ENCODE peak calls at places on chromosomes 13 and 19, in eight cellular contexts. I is GM20000; Q is CD4-positive, alpha-beta T cell; T is brain microvascular endothelial cell; Y is kidney; B is activated CD8-positive, alpha-beta T cell treated with anti-CD3 and anti-CD28 coated beads for 36 hours; A is progenitor cell of endocrine pancreas; G is sigmoid colon. N is an unnamed sample.

GRCh38 chr13:37910790-37911189 is 41.2 kb upstream of the TRPC4 start:
- DNase-seq in Q (no peak), T (no peak), I (no peak), Y (no peak), B (no peak), A (no peak), G (no peak), N (no peak)

GRCh38 chr13:59607780-59608233 is 555.9 kb downstream of the DIAPH3 start:
- DNase-seq in B (no peak), I (no peak), A (no peak), G (no peak), Y (no peak), Q (no peak), T (no peak), N (no peak)

GRCh38 chr13:95301947-95302386 is 716 bp upstream of the ABCC4 start:
- DNase-seq in Q (no peak), Y (no peak), I (no peak), A (no peak), B (peak; percentile 51), G (no peak), T (peak; percentile 40), N (peak; percentile 50)

GRCh38 chr19:32870154-32870573 is 597 bp upstream of the SLC7A9 start:
- DNase-seq in A (peak; percentile 37), T (no peak), Q (no peak), I (no peak), G (no peak), B (no peak), Y (no peak), N (no peak)

GRCh38 chr19:13022859-13023636 is 27.8 kb downstream of the NFIX start:
- DNase-seq in T (peak; percentile 74), G (peak; percentile 97), A (no peak), Q (no peak), I (peak; percentile 64), Y (peak; percentile 93), B (peak; percentile 29), N (peak; percentile 98)

GRCh38 chr19:12676384-12676792 is 5.3 kb downstream of the DHPS start:
- DNase-seq in A (peak; percentile 88), B (peak; percentile 94), T (peak; percentile 74), G (peak; percentile 89), Q (peak; percentile 82), I (peak; percentile 78), Y (peak; percentile 91), N (peak; percentile 56)

GRCh38 chr13:82636119-82636518 is 1246.2 kb downstream of the SLITRK1 start:
- DNase-seq in A (no peak), Q (no peak), T (no peak), Y (no peak), G (no peak), B (no peak), I (no peak), N (peak; percentile 60)

GRCh38 chr13:106464076-106464475 is 71.4 kb downstream of the EFNB2 start:
- DNase-seq in Y (no peak), I (no peak), A (no peak), T (peak; percentile 85), G (no peak), Q (no peak), B (no peak), N (peak; percentile 87)

GRCh38 chr19:18785179-18786124 is 5.7 kb downstream of the COMP start:
- DNase-seq in Q (peak; percentile 33), A (peak; percentile 67), I (peak; percentile 96), G (peak; percentile 83), B (peak; percentile 89), Y (peak; percentile 90), T (peak; percentile 33), N (peak; percentile 38)

GRCh38 chr19:38596057-38596981 is 21.4 kb downstream of the MAP4K1 start:
- DNase-seq in Y (no peak), B (peak; percentile 51), A (peak; percentile 75), I (no peak), G (no peak), T (no peak), Q (no peak), N (no peak)

GRCh38 chr13:51154029-51154555 is 43.0 kb upstream of the C13orf42 start:
- DNase-seq in Y (no peak), B (no peak), Q (no peak), A (no peak), T (peak; percentile 33), G (no peak), I (no peak), N (peak; percentile 73)

GRCh38 chr19:27966390-27966816 is 1246.5 kb downstream of the UQCRFS1 start:
- DNase-seq in G (no peak), A (no peak), Q (no peak), Y (no peak), I (no peak), B (no peak), T (no peak), N (peak; percentile 15)

GRCh38 chr19:18122424-18122823 is 24.8 kb downstream of the MAST3 start:
- DNase-seq in A (no peak), B (no peak), T (no peak), G (no peak), Q (no peak), I (no peak), Y (no peak), N (no peak)

GRCh38 chr19:33520048-33520643 is 1.4 kb downstream of the PEPD start:
- DNase-seq in I (no peak), Q (no peak), A (no peak), T (no peak), Y (no peak), B (no peak), G (no peak), N (no peak)

GRCh38 chr19:56119585-56119978 is 1.5 kb downstream of the ZNF787 start:
- DNase-seq in A (no peak), T (peak; percentile 70), B (no peak), I (no peak), G (no peak), Q (no peak), Y (no peak), N (no peak)

GRCh38 chr13:44317752-44318550 is 55.7 kb upstream of the SERP2 start:
- DNase-seq in A (no peak), Y (no peak), Q (no peak), G (no peak), B (no peak), T (no peak), I (no peak), N (peak; percentile 89)

GRCh38 chr19:10454267-10454666 is 33.9 kb downstream of the PDE4A start:
- DNase-seq in G (no peak), Q (no peak), Y (no peak), A (peak; percentile 18), B (no peak), T (no peak), I (no peak), N (no peak)

GRCh38 chr19:959935-960502 is 24.1 kb upstream of the WDR18 start:
- DNase-seq in Q (no peak), A (no peak), T (no peak), G (no peak), B (no peak), Y (peak; percentile 56), I (no peak), N (no peak)
- TF ChIP-seq CTCF in Q (no peak), A (peak; percentile 31), T (peak; percentile 10), G (no peak), B (no peak), Y (no peak), I (no peak), N (no peak)

DNA sequence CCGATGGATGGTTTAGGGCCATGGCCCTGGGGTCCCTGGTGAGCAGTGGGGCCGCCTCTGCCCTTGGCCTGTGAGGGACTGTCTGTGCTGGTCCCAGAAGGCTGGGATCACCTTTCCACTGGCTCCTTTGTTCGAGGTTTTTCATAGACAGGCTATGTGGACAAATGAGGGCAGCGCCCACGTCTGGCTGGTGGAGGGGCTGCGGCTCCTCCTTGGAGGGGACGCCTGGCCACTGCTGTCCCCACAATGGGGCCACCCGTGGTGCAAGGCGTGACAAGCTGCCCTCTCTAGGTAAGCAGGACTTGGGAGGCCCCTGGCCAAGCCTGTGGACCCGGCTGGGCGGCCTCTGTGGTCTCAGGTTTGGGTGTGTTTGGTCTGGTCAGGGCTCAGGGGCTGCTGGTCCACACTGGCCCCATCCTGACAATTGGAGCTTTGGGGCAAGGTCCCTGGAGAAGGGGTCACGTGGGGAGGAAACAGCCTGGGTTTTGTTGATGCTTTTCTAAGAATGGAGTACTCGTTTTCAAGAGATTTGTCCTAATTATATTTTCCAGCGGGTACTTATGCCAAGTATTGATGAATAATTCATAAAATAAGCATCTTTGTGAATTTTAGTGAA is 33.3 kb downstream of the MCF2L start:
- DNase-seq in B (no peak), A (no peak), Q (no peak), T (no peak), G (no peak), I (no peak), Y (no peak), N (no peak)
- TF ChIP-seq CTCF in B (no peak), A (peak; percentile 51), Q (no peak), T (peak; percentile 43), G (no peak), I (no peak), Y (no peak), N (no peak)

GRCh38 chr13:101144808-101145419 is 271.4 kb downstream of the NALCN start:
- DNase-seq in Q (no peak), G (no peak), A (no peak), Y (no peak), T (peak; percentile 22), B (peak; percentile 28), I (peak; percentile 29), N (peak; percentile 47)

GRCh38 chr13:101150998-101151397 is 265.3 kb downstream of the NALCN start:
- DNase-seq in Y (no peak), G (no peak), Q (no peak), B (no peak), T (peak; percentile 49), I (no peak), A (no peak), N (peak; percentile 34)

GRCh38 chr13:101146101-101146898 is 270.0 kb downstream of the NALCN start:
- DNase-seq in T (no peak), A (no peak), G (no peak), I (no peak), B (no peak), Q (no peak), Y (no peak), N (no peak)

GRCh38 chr13:101152184-101152583 is 264.1 kb downstream of the NALCN start:
- DNase-seq in T (no peak), G (no peak), Q (no peak), B (no peak), A (no peak), Y (no peak), I (no peak), N (no peak)

DNA sequence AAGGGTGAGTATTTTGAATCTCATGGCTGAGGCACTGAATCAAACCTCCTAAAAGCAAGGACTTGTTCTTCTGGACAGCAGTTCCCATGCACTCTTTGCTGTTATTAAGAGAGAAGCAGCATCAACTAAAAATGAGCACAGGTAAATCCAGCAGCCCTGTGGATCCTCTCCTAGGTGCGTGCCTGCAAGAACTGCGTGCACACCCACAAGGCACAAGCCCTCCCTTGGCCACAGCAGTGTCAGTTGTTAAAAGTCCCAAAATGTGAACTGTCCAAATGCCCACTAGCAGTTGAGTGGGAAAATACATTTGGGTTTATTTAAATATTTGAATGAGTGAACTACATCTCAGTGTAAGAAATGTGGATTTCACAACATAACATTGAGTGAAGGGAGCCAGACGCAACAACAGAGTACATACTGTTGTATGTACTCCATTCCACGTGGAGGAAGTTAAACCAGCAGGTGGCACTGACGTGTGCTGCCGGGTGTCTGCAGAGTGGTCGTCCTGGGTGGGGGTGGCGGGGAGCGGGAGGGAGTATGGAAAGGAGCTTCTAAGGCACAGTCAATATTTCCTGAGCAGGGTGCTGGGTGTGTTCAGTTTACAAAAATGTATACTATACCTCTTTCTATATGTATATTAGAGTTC is 266.4 kb downstream of the NALCN start:
- DNase-seq in A (no peak), Y (no peak), G (no peak), I (no peak), B (peak; percentile 8), Q (no peak), T (peak; percentile 45), N (peak; percentile 41)
- TF ChIP-seq CTCF in A (peak; percentile 43), Y (no peak), G (no peak), I (no peak), B (no peak), Q (no peak), T (peak; percentile 64), N (peak; percentile 47)

GRCh38 chr19:45883586-45883880 is 2.4 kb downstream of the IRF2BP1 start:
- DNase-seq in T (no peak), Y (no peak), A (no peak), G (no peak), B (no peak), I (no peak), Q (no peak), N (no peak)
- TF ChIP-seq CTCF in T (no peak), Y (no peak), A (peak; percentile 40), G (no peak), B (peak; percentile 79), I (no peak), Q (peak; percentile 59), N (no peak)

N was measured in fibroblast of lung.